ENCODE peak calls at places on chromosomes 5 and 9, in four cellular contexts. O, J, H and Z are unnamed samples.
A peak's percentile ranks its signal among the peaks of the same experiment; 100 is the strongest.

GRCh38 chr9:109780453-109781033 is 545 bp downstream of the PALM2AKAP2 start:
- DNase-seq in O (peak; percentile 36), J (no peak), H (peak; percentile 14), Z (no peak)

GRCh38 chr9:18105996-18106595 is 367.9 kb upstream of the ADAMTSL1 start:
- DNase-seq in O (no peak), J (no peak), H (no peak), Z (no peak)

GRCh38 chr5:68287976-68288755 is 72.6 kb downstream of the PIK3R1 start:
- DNase-seq in O (peak; percentile 48), J (no peak), H (peak; percentile 53), Z (peak; percentile 41)

GRCh38 chr9:37082214-37082765 is 38.1 kb upstream of the ZCCHC7 start:
- DNase-seq in O (no peak), J (no peak), H (peak; percentile 25), Z (no peak)

GRCh38 chr9:111896942-111897830 is 572 bp downstream of the UGCG start:
- DNase-seq in O (peak; percentile 56), J (peak; percentile 29), H (peak; percentile 58), Z (peak; percentile 52)

GRCh38 chr9:16275795-16276624 is 594.5 kb downstream of the BNC2 start:
- DNase-seq in O (no peak), J (no peak), H (no peak), Z (peak; percentile 67)

GRCh38 chr5:173853370-173854131 is 34.6 kb upstream of the CPEB4 start:
- DNase-seq in O (no peak), J (no peak), H (no peak), Z (no peak)

GRCh38 chr5:150565868-150566267 is 57.9 kb downstream of the NDST1 start:
- DNase-seq in O (no peak), J (no peak), H (no peak), Z (no peak)

GRCh38 chr5:74250304-74251102 is 390.0 kb downstream of the ENC1 start:
- DNase-seq in O (no peak), J (no peak), H (no peak), Z (no peak)

GRCh38 chr5:59222687-59223511 is 640.0 kb downstream of the RAB3C start:
- DNase-seq in O (no peak), J (no peak), H (no peak), Z (no peak)

GRCh38 chr5:96626956-96627355 is 35.2 kb upstream of the CAST start:
- DNase-seq in O (no peak), J (no peak), H (peak; percentile 95), Z (peak; percentile 22)

GRCh38 chr5:89128097-89128496 is 245.1 kb upstream of the MEF2C start:
- DNase-seq in O (no peak), J (no peak), H (peak; percentile 20), Z (no peak)

GRCh38 chr5:134127376-134127861 is 12.9 kb downstream of the TCF7 start:
- DNase-seq in O (no peak), J (no peak), H (peak; percentile 70), Z (peak; percentile 41)

GRCh38 chr5:175214152-175214551 is 229.8 kb downstream of the DRD1 start:
- DNase-seq in O (peak; percentile 89), J (no peak), H (peak; percentile 25), Z (peak; percentile 88)

GRCh38 chr5:52998552-52999313 is 9.6 kb downstream of the ITGA2 start:
- DNase-seq in O (no peak), J (no peak), H (no peak), Z (no peak)

GRCh38 chr5:1748271-1748670 is 51.4 kb downstream of the MRPL36 start:
- DNase-seq in O (no peak), J (no peak), H (no peak), Z (no peak)

GRCh38 chr5:176362098-176362442 is 506 bp upstream of the KIAA1191 start:
- DNase-seq in O (no peak), J (no peak), H (no peak), Z (no peak)

GRCh38 chr5:176365663-176366574 is 632 bp downstream of the ARL10 start:
- DNase-seq in O (peak; percentile 41), J (no peak), H (peak; percentile 27), Z (no peak)

GRCh38 chr5:176361437-176362097 is at the start of gene KIAA1191:
- DNase-seq in O (peak; percentile 92), J (peak; percentile 86), H (peak; percentile 90), Z (peak; percentile 94)

GRCh38 chr5:176366575-176366894 is 1.2 kb downstream of the ARL10 start:
- DNase-seq in O (no peak), J (no peak), H (no peak), Z (no peak)

GRCh38 chr5:176364765-176365662 is at the start of gene ARL10:
- DNase-seq in O (peak; percentile 27), J (no peak), H (peak; percentile 26), Z (no peak)
- TF ChIP-seq CTCF in O (no peak), J (no peak), H (no peak), Z (no peak)

GRCh38 chr9:135726138-135726853 is 24.3 kb downstream of the KCNT1 start:
- DNase-seq in O (no peak), J (no peak), H (no peak), Z (no peak)
- TF ChIP-seq CTCF in O (no peak), J (no peak), H (no peak), Z (no peak)

DNA sequence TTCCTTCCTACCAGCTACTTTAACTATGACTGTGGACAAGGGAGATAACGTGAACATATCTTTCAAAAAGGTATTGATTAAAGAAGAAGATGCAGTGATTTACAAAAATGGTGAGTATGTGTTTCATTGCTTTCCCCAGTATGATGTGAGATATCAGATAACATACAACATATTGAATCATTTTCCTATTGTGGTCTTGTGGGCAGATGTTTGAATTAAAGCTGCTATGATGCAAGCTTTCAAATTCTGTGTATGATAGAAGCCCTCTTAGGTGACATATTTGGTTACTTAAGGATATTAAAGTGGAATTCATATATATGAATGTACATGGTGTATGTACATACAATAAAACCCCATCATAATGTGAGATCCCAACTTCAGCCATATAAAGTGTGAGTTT is 59.5 kb downstream of the TEK start:
- DNase-seq in O (no peak), J (no peak), H (no peak), Z (no peak)
- TF ChIP-seq CTCF in O (no peak), J (no peak), H (no peak), Z (no peak)

DNA sequence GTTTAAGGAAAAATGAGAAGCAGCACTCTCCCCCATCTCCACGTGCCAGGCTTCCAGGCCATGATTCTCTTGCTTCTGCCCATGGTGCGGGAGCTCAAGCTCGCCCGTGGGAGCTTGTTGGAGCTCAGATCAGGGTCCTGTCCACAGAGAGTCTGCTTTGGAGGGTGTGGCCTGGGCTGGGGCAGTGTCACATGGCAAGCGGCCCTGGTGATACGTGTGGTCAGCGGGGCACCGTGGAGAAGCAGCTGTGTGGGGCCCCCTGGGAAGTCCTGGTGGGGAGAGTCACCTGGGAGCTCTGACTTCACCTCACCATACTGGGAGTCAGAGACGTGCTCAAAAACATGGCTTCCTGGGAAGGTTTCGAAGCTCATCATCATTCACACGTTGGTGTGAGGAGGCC is 275.3 kb downstream of the GADD45G start:
- DNase-seq in O (no peak), J (no peak), H (no peak), Z (no peak)
- TF ChIP-seq CTCF in O (no peak), J (no peak), H (no peak), Z (no peak)

DNA sequence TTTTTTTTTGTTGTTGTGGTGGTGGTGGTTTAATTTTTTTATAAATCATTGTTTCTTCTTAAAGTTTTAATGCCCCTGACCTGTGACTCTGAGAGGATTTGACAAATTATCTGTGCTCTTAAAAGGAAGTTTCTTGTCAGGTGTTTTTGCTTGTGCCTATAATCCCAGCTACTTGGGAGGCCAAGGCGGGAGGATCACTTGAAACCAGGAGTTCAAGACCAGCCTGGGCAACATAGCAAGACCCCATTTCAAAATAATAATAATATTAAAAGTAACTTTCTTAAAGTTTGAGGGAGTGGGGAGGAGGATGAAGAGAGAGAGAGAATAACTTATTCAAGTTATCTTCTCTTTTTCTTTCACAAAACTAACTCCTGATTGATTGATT is 12.2 kb upstream of the ERMP1 start:
- DNase-seq in O (no peak), J (no peak), H (no peak), Z (no peak)
- TF ChIP-seq CTCF in O (no peak), J (no peak), H (no peak), Z (no peak)

DNA sequence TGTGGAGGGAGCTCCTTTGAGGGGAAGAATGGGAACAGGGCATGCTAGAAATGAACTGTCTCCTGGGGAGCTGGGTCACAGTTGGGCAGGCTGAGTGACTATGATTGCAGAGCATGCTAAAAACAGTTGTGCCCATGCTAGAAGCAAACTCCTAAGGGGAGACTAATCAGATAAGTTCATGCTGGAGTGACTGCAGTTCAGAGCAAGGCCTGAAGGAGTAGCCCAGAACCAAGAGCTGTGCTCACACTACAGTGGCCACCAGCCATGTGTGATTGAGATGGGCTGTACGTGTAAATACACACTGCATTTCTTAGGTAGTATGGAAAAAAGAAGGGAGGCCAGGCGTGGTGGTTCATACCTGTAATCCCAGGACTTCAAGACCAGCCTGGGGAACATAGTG is 10.3 kb upstream of the AK1 start:
- DNase-seq in O (no peak), J (no peak), H (no peak), Z (no peak)
- TF ChIP-seq CTCF in O (no peak), J (no peak), H (peak; percentile 22), Z (no peak)

DNA sequence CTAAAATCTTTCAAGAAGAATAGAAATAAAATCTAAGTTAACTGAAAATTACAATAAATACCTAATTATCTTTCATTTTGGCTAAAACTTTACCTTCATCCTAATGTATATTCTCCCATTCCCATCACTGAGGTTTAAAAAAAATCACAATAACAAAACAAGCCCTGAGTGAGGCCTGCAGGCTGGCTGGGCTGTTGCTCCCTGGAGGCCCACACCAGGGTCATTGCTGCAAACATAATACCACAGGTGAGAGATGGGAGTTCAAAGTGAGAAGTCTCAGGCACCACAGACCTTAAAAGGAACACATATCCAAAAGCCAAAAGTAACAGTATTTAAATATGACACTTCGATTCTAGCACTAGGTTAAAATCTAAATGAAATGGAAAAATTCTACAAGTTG is 58.0 kb downstream of the AUH start:
- DNase-seq in O (no peak), J (no peak), H (no peak), Z (no peak)
- TF ChIP-seq CTCF in O (no peak), J (no peak), H (no peak), Z (no peak)

GRCh38 chr9:72333758-72334157 is 31.2 kb downstream of the ZFAND5 start:
- DNase-seq in O (no peak), J (no peak), H (no peak), Z (no peak)
- TF ChIP-seq CTCF in O (no peak), J (no peak), H (peak; percentile 4), Z (no peak)

DNA sequence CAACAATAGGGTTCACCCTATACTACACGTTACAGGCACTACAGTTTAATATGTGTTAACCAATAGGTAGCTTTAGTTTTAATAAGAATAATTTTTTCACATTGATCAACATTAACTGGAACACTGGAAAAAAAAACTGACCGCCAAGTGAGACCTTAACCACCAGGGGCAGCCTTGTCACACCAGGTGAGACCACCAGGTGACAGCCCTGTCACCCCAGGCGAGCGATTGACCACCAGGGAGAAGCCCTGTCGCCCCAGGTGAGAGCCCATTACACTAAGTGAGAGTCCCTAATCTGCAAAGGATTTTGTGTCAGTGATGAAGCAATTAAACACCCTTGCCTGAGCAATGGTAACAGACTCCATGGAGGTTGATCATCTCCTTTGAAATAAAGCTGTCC is 75.4 kb upstream of the SYK start:
- DNase-seq in O (no peak), J (no peak), H (no peak), Z (no peak)
- TF ChIP-seq CTCF in O (peak; percentile 20), J (no peak), H (no peak), Z (no peak)